ENCODE peak calls at places on chromosomes 6 and 20, in five cellular contexts. V is IMR-90, X is cardiac muscle cell, C is HepG2, F is PC-9. L is an unnamed sample. For H3K4me1 and H3K36me3, the result is how much of the 10 kb centered on the place peaks cover.

GRCh38 chr6:103672169-103672568 is 1187.5 kb downstream of the HACE1 start:
- DNase-seq in V (no peak), X (peak), C (no peak), F (no peak), L (no peak)

GRCh38 chr20:50762435-50763201 is 31.2 kb downstream of the PARD6B start:
- DNase-seq in X (no peak), C (peak), F (peak), V (peak), L (peak)

GRCh38 chr6:79802657-79803310 is 144.6 kb downstream of the ELOVL4 start:
- DNase-seq in C (no peak), F (no peak), X (no peak), V (no peak), L (no peak)

GRCh38 chr6:111558690-111559192 is 46.9 kb downstream of the TRAF3IP2 start:
- DNase-seq in C (no peak), V (no peak), X (no peak), F (no peak), L (no peak)

GRCh38 chr20:42549496-42549895 is 640.2 kb downstream of the PTPRT start:
- DNase-seq in F (no peak), X (no peak), V (no peak), C (no peak), L (no peak)

GRCh38 chr20:31579245-31579644 is 25.8 kb upstream of the ID1 start:
- DNase-seq in F (no peak), X (no peak), C (no peak), V (no peak), L (no peak)

GRCh38 chr20:33773412-33774089 is 37.6 kb upstream of the CHMP4B start:
- DNase-seq in F (no peak), V (no peak), C (no peak), X (no peak), L (no peak)

GRCh38 chr6:139406577-139407343 is 32.3 kb upstream of the CITED2 start:
- DNase-seq in V (no peak), F (peak), X (peak), C (no peak), L (no peak)

GRCh38 chr20:55514498-55514897 is 490.8 kb downstream of the CBLN4 start:
- DNase-seq in F (no peak), C (no peak), X (no peak), V (no peak), L (no peak)

GRCh38 chr6:133550026-133550425 is 308.9 kb downstream of the EYA4 start:
- DNase-seq in C (no peak), X (no peak), F (no peak), V (no peak), L (no peak)

GRCh38 chr6:101195581-101195980 is 197.9 kb upstream of the GRIK2 start:
- DNase-seq in X (no peak), F (no peak), V (peak), C (no peak), L (no peak)

GRCh38 chr6:34207695-34208443 is 28.8 kb upstream of the HMGA1 start:
- DNase-seq in X (no peak), C (no peak), V (no peak), F (no peak), L (no peak)

GRCh38 chr6:98828991-98829411 is 5.4 kb upstream of the POU3F2 start:
- DNase-seq in X (no peak), C (no peak), V (no peak), F (no peak), L (no peak)

GRCh38 chr6:106527979-106528378 is 101.3 kb downstream of the RTN4IP1 start:
- DNase-seq in V (peak), C (no peak), F (no peak), X (no peak), L (no peak)

GRCh38 chr6:47135772-47136171 is 93.6 kb upstream of the ADGRF1 start:
- DNase-seq in X (no peak), F (peak), C (peak), V (peak), L (peak)

GRCh38 chr6:155171109-155171746 is 92.6 kb upstream of the CLDN20 start:
- DNase-seq in C (peak), V (peak), X (no peak), F (peak), L (no peak)

GRCh38 chr6:11833626-11834592 is 55.3 kb upstream of the ADTRP start:
- DNase-seq in F (no peak), C (no peak), V (no peak), X (no peak), L (no peak)

GRCh38 chr20:1368448-1369199 is 24.2 kb downstream of the FKBP1A start:
- DNase-seq in V (peak), X (no peak), C (no peak), F (no peak), L (no peak)

GRCh38 chr6:97632392-97632791 is 349.4 kb upstream of the MMS22L start:
- DNase-seq in F (no peak), X (no peak), C (no peak), V (no peak), L (no peak)

GRCh38 chr6:21981235-21981833 is 315.5 kb downstream of the PRL start:
- DNase-seq in C (no peak), V (no peak), F (no peak), X (no peak), L (no peak)

GRCh38 chr6:159931112-159931511 is 37.8 kb upstream of the IGF2R start:
- DNase-seq in X (no peak), V (no peak), C (no peak), F (no peak), L (no peak)

GRCh38 chr6:20400476-20401402 is 940 bp upstream of the E2F3 start:
- DNase-seq in V (no peak), X (peak), F (no peak), C (peak), L (peak)

GRCh38 chr6:37280162-37280895 is 22.4 kb upstream of the TMEM217 start:
- DNase-seq in C (no peak), V (no peak), X (no peak), F (no peak), L (no peak)

GRCh38 chr6:1770435-1770843 is 160.7 kb downstream of the FOXC1 start:
- DNase-seq in C (no peak), F (no peak), V (peak), X (no peak), L (no peak)

GRCh38 chr20:50244352-50245149 is 53.9 kb downstream of the CEBPB start:
- DNase-seq in C (no peak), V (no peak), F (peak), X (no peak), L (no peak)

GRCh38 chr6:16334671-16335070 is 96.3 kb downstream of the GMPR start:
- DNase-seq in V (peak), X (no peak), C (no peak), F (no peak), L (no peak)

GRCh38 chr6:91659881-91660280 is 1073.0 kb upstream of the MAP3K7 start:
- DNase-seq in C (no peak), F (no peak), V (no peak), X (no peak), L (no peak)

GRCh38 chr20:35661013-35661412 is 3.7 kb downstream of the CPNE1 start:
- DNase-seq in C (no peak), F (no peak), X (no peak), V (no peak), L (no peak)

GRCh38 chr20:58784321-58785074 is 66.2 kb downstream of the GNAS-AS1 start:
- DNase-seq in V (no peak), X (no peak), F (no peak), C (no peak), L (no peak)

GRCh38 chr6:81594501-81594900 is 158.0 kb downstream of the TENT5A start:
- DNase-seq in X (no peak), V (no peak), F (no peak), C (no peak), L (peak)

GRCh38 chr6:107614828-107615227 is 124.9 kb downstream of the SOBP start:
- DNase-seq in F (no peak), C (no peak), V (no peak), X (no peak), L (no peak)
- H3K4me1 ChIP-seq in F (under half), C (under half), V (under half), X (under half), L (under half)

GRCh38 chr20:46311039-46311650 is 2.8 kb upstream of the CDH22 start:
- DNase-seq in C (peak), V (no peak), X (no peak), F (no peak), L (no peak)

GRCh38 chr20:46312945-46313861 is 4.9 kb upstream of the CDH22 start:
- DNase-seq in C (no peak), F (no peak), V (no peak), X (no peak), L (no peak)

GRCh38 chr20:46309945-46310344 is 1.6 kb upstream of the CDH22 start:
- DNase-seq in X (no peak), C (no peak), V (no peak), F (no peak), L (no peak)

GRCh38 chr20:46311719-46312074 is 3.4 kb upstream of the CDH22 start:
- DNase-seq in C (no peak), V (no peak), X (no peak), F (no peak), L (no peak)

GRCh38 chr20:46312075-46312944 is 4.0 kb upstream of the CDH22 start:
- DNase-seq in X (peak), F (no peak), V (no peak), C (peak), L (peak)
- TF ChIP-seq CTCF in X (peak), F (no peak), V (no peak), C (peak), L (no peak)

DNA sequence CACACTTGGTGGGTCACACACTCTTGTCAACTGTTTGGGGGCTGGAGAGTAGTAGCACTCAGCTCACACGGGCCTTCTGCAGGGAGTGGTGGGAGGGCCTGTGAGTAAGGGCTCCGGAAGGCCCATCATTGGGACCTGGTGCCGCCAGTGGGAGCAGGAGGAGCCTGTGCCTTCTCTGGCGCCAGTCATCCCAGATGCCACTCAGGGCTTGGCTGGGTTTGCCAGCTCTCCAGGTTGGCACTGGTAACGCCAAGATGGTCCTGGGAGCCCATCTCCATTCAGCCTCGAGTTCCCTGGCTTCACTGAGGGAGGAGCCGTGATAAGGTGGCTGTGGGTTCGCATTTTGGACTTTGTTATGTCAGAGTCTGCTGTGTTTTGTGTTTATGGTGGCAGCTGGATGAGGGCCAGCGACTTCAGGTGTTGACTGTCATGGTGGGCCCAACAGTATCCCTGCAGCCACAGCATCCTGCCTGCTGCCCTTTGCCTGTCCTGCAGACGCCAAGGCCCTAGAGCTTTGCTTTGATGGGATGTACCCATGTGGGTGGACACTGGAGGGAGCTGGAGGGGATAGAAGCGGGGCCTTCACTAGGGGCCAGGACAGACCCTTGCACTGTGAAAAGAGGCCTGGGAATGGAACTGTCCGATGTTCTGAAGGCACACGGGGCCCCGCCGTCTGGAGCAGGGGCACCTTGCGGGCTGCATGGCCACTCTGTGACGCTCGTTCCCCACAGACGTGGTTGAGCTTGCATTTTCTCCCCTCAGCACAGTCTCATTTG is 13.3 kb upstream of the DNAJC5 start:
- DNase-seq in C (no peak), V (no peak), F (no peak), X (no peak), L (no peak)
- H3K36me3 ChIP-seq in C (half or more), V (half or more), F (under half), X (under half), L (under half)

GRCh38 chr6:31197559-31198305 is 27.2 kb upstream of the POU5F1 start:
- DNase-seq in X (peak), V (peak), C (peak), F (peak), L (peak)
- H3K4me1 ChIP-seq in X (under half), V (under half), C (half or more), F (under half), L (under half)

GRCh38 chr6:165231581-165232276 is 77.7 kb downstream of the C6orf118 start:
- DNase-seq in C (no peak), X (peak), V (no peak), F (no peak), L (peak)
- TF ChIP-seq CTCF in C (no peak), X (peak), V (no peak), F (peak), L (peak)

DNA sequence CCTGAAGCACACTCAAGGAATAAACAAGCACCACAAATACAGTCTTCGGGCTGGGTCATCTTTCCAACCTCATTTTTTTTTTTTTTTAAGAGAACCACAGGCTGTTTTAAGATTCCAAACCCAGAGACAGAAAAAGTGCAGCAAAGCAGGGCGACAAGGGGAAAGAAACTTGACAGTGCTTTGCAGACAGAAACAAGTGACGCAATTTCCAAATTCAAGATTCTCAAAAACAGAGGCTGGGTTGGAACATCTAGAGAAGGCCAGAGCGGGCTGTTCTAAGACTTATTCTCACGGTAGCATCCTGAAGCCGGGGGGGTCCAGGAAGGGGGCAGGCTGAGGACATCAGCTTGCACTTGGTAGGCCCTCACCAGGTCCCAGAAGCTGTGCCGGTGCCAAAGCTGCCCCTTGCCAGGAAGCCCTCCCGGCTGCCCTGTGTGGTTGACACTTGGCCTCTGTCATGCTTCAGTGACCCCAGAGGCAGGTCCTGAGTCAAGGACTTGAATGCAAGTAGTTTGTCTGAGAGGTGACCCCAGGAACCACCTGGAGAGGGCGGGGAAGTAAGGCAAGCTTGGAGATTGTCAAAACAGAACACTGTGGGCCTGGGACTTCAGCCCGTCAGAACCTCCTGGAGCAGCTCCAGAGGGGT is 50.5 kb downstream of the BMP7 start:
- DNase-seq in X (no peak), C (no peak), V (no peak), F (no peak), L (no peak)
- H3K36me3 ChIP-seq in X (under half), C (under half), V (under half), F (under half), L (under half)

DNA sequence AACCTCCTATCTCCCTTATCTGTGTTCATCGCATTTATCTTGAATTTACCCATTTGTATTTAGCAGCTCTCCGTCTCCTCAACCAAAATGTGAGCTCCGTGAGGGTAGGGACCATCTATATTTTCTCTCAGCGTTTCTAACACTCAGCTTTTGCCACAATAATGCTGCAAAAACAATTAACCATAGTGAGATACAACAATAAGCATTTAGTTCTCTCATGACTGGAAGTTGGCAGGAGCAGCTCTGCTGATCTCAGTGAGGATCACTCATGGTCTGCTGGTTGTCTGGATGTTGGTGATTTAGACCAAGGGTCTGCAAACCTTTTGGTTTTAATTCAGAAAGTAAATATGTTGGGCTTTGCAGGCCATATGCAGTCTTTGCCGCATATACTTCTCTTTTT is 394.8 kb upstream of the RNF217 start:
- DNase-seq in C (no peak), V (no peak), X (no peak), F (no peak), L (no peak)
- H3K4me1 ChIP-seq in C (under half), V (under half), X (under half), F (under half), L (under half)

DNA sequence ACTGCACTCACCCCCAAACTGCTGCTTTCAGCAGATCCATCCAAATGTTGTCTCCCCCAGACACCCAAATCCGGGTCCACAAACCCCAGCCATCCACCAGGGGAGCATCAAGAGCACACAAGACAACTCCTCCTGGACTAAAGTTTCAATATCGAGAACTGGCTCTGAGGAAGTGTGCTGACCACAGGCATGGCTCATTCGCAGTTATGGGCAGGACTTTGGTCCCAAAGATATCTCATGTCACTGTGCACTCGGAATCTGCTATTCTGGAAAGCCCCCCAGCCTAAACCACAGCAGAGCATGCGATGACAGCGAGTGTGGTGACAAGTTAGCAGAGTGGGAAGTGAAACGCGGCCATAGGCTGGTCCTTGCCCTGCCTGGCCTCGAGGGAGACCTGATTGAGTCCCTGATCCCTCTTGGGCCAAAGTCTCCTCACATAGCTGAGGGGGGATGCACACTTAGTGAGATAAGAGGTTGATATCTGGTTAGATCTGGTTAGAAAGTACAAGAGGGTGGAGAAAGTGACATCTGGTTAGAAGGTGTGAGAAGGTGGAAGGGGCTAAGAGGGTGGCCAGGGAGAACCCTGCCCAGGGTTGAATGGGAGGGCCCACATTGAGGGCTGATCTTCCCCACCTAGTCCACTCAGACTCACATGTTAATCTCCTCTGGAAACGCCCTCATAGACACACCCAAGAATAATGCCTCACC is 149.7 kb downstream of the MRPL14 start:
- DNase-seq in X (no peak), C (no peak), F (no peak), V (no peak), L (no peak)
- TF ChIP-seq CTCF in X (peak), C (no peak), F (no peak), V (peak), L (no peak)

DNA sequence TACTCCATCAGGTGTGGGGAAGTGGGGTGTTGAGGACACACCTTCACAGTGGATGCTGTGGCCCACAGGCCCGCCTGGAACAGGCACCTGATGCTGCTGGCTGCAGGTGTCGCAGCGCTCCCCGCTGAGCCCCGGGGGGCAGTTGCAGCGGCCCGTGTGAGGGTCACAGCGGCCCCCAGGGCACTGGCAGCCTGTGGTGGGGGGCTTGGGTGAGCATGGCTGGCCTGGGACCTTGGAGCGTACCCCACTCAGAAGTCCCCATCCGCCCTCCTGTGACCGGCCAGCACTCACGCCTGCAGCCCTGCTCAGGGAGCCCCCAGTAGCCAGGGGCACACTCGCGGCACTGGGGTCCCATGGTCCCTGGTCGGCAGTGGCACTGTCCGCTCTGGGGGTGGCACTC is 19.2 kb downstream of the ADRM1 start:
- DNase-seq in X (no peak), F (no peak), V (no peak), C (no peak), L (no peak)
- H3K36me3 ChIP-seq in X (under half), F (under half), V (under half), C (under half), L (half or more)